ENCODE peak calls at places on chromosomes 16 and 17, in five cellular contexts. L is NCI-H1105; K is stimulated activated CD4-positive, alpha-beta T cell treated with anti-CD3 and anti-CD28 coated beads, Interleukin-1b, Interleukin-23, amount 100 ng/mL, for 24 hours; I is astrocyte of the spinal cord; B is heart left ventricle. T is an unnamed sample.

GRCh38 chr17:41420134-41420533 is 4.3 kb downstream of the KRT37 start:
- DNase-seq in L (no peak), K (no peak), I (no peak), B (no peak), T (no peak)

GRCh38 chr17:57949649-57950048 is 5.6 kb downstream of the CUEDC1 start:
- DNase-seq in L (no peak), K (no peak), I (no peak), B (peak), T (no peak)

GRCh38 chr17:74922172-74922571 is 883 bp downstream of the USH1G start:
- DNase-seq in L (no peak), K (no peak), I (no peak), B (no peak), T (no peak)

GRCh38 chr16:76780556-76780955 is 410.4 kb upstream of the MON1B start:
- DNase-seq in L (no peak), K (no peak), I (no peak), B (no peak), T (no peak)

GRCh38 chr17:57424777-57425188 is 168.5 kb downstream of the MSI2 start:
- DNase-seq in L (no peak), K (no peak), I (peak), B (no peak), T (peak)

GRCh38 chr16:2234813-2235170 is 1.5 kb upstream of the DNASE1L2 start:
- DNase-seq in L (no peak), K (no peak), I (no peak), B (no peak), T (no peak)

GRCh38 chr16:83603981-83604570 is 203.7 kb upstream of the HSBP1 start:
- DNase-seq in L (no peak), K (no peak), I (no peak), B (no peak), T (no peak)

GRCh38 chr16:75591001-75591852 is 25.0 kb downstream of the GABARAPL2 start:
- DNase-seq in L (no peak), K (no peak), I (peak), B (peak), T (no peak)

GRCh38 chr16:59729613-59730012 is 995.5 kb upstream of the GOT2 start:
- DNase-seq in L (no peak), K (no peak), I (no peak), B (no peak), T (no peak)

GRCh38 chr17:80260791-80261158 is at the start of gene RNF213:
- DNase-seq in L (peak), K (no peak), I (peak), B (peak), T (no peak)

GRCh38 chr16:83699817-83700216 is 108.0 kb upstream of the HSBP1 start:
- DNase-seq in L (no peak), K (no peak), I (no peak), B (no peak), T (no peak)